ENCODE peak calls at places on chromosome 20, in seven cellular contexts. S is T-helper 2 cell treated with Interferon-gamma antibody and Interleukin-4, amounts not matched to agents 5 μg/mL and 100 μg/mL, for 36 hours; K is amniotic stem cell; D is activated CD4-positive, alpha-beta T cell treated with anti-CD3 and anti-CD28 coated beads, Interleukin-2, amount 50 U/mL, for 48 hours; W is RPMI8226; R is CD8-positive, alpha-beta T cell; V is activated T-cell treated with anti-CD3 and anti-CD28 coated beads, Interleukin-2, amount 50 U/mL, for 24 hours. I is an unnamed sample.

GRCh38 chr20:16569218-16570153 is 3.8 kb downstream of the KIF16B start:
- DNase-seq in S (no peak), K (no peak), D (no peak), W (peak), R (no peak), V (no peak), I (no peak)

GRCh38 chr20:23049201-23049932 is at the start of gene THBD:
- DNase-seq in S (no peak), K (peak), D (peak), W (peak), R (no peak), V (peak), I (no peak)

GRCh38 chr20:17499041-17499440 is 32.1 kb downstream of the BFSP1 start:
- DNase-seq in S (no peak), K (no peak), D (no peak), W (no peak), R (no peak), V (no peak), I (no peak)

GRCh38 chr20:37154684-37155298 is 24.3 kb upstream of the RPN2 start:
- DNase-seq in S (no peak), K (no peak), D (no peak), W (no peak), R (no peak), V (no peak), I (no peak)

GRCh38 chr20:60677819-60678218 is 574.2 kb upstream of the CDH4 start:
- DNase-seq in S (no peak), K (no peak), D (no peak), W (no peak), R (no peak), V (no peak), I (no peak)

GRCh38 chr20:63700199-63701050 is 4.0 kb downstream of the TNFRSF6B start:
- DNase-seq in S (no peak), K (no peak), D (no peak), W (no peak), R (no peak), V (no peak), I (no peak)

GRCh38 chr20:18436847-18437246 is 30.0 kb downstream of the DZANK1 start:
- DNase-seq in S (no peak), K (no peak), D (no peak), W (no peak), R (no peak), V (no peak), I (no peak)

GRCh38 chr20:835220-836045 is 1.9 kb downstream of the FAM110A start:
- DNase-seq in S (peak), K (no peak), D (no peak), W (peak), R (no peak), V (no peak), I (no peak)

GRCh38 chr20:44010162-44010704 is 95.6 kb downstream of the TOX2 start:
- DNase-seq in S (no peak), K (no peak), D (no peak), W (no peak), R (no peak), V (peak), I (no peak)

GRCh38 chr20:54920491-54920890 is 445.1 kb downstream of the DOK5 start:
- DNase-seq in S (no peak), K (no peak), D (no peak), W (no peak), R (no peak), V (no peak), I (no peak)

GRCh38 chr20:4193053-4193452 is 177.7 kb upstream of the RNF24 start:
- DNase-seq in S (no peak), K (no peak), D (no peak), W (no peak), R (no peak), V (no peak), I (no peak)

GRCh38 chr20:29301624-29302259 is 1955.7 kb upstream of the DEFB115 start:
- DNase-seq in S (no peak), K (no peak), D (no peak), W (no peak), R (no peak), V (no peak), I (no peak)

GRCh38 chr20:37758332-37758731 is 64.5 kb downstream of the CTNNBL1 start:
- DNase-seq in S (no peak), K (no peak), D (no peak), W (peak), R (no peak), V (no peak), I (no peak)

GRCh38 chr20:51596656-51597388 is 54.3 kb upstream of the NFATC2 start:
- DNase-seq in S (no peak), K (no peak), D (no peak), W (no peak), R (no peak), V (no peak), I (peak)

GRCh38 chr20:59412896-59413295 is 112.5 kb downstream of the EDN3 start:
- DNase-seq in S (no peak), K (no peak), D (no peak), W (peak), R (no peak), V (no peak), I (no peak)

GRCh38 chr20:33410081-33410742 is 8.9 kb upstream of the CDK5RAP1 start:
- DNase-seq in S (no peak), K (no peak), D (no peak), W (no peak), R (no peak), V (no peak), I (no peak)

GRCh38 chr20:50487397-50487796 is 22.8 kb upstream of the PTPN1 start:
- DNase-seq in S (peak), K (no peak), D (no peak), W (no peak), R (no peak), V (no peak), I (no peak)

GRCh38 chr20:58464838-58465237 is 50.4 kb downstream of the APCDD1L start:
- DNase-seq in S (no peak), K (no peak), D (no peak), W (no peak), R (no peak), V (no peak), I (no peak)

GRCh38 chr20:8121666-8122065 is 10.4 kb upstream of the PLCB1 start:
- DNase-seq in S (no peak), K (no peak), D (no peak), W (no peak), R (no peak), V (no peak), I (no peak)

GRCh38 chr20:24684421-24684871 is 215.0 kb downstream of the SYNDIG1 start:
- DNase-seq in S (no peak), K (no peak), D (no peak), W (peak), R (no peak), V (no peak), I (no peak)

GRCh38 chr20:37411408-37412306 is 65.7 kb downstream of the SRC start:
- DNase-seq in S (no peak), K (no peak), D (no peak), W (no peak), R (no peak), V (no peak), I (no peak)

GRCh38 chr20:2820896-2821869 is 5.0 kb downstream of the TMEM239 start:
- DNase-seq in S (no peak), K (no peak), D (no peak), W (no peak), R (no peak), V (no peak), I (no peak)

GRCh38 chr20:63172726-63173125 is 43.2 kb downstream of the YTHDF1 start:
- DNase-seq in S (no peak), K (no peak), D (no peak), W (peak), R (no peak), V (no peak), I (no peak)

GRCh38 chr20:14860410-14860814 is 523.0 kb upstream of the FLRT3 start:
- DNase-seq in S (no peak), K (no peak), D (no peak), W (peak), R (no peak), V (no peak), I (no peak)

GRCh38 chr20:47464380-47465101 is 37.1 kb upstream of the NCOA3 start:
- DNase-seq in S (no peak), K (peak), D (no peak), W (no peak), R (no peak), V (no peak), I (peak)

GRCh38 chr20:4059631-4060030 is 44.3 kb upstream of the RNF24 start:
- DNase-seq in S (no peak), K (no peak), D (no peak), W (no peak), R (no peak), V (no peak), I (no peak)

GRCh38 chr20:47358672-47359532 is 2.4 kb upstream of the ZMYND8 start:
- DNase-seq in S (no peak), K (peak), D (no peak), W (no peak), R (no peak), V (peak), I (no peak)

GRCh38 chr20:49724637-49725606 is 11.2 kb upstream of the B4GALT5 start:
- DNase-seq in S (no peak), K (no peak), D (no peak), W (peak), R (no peak), V (no peak), I (peak)

GRCh38 chr20:58330692-58331091 is 21.2 kb downstream of the RAB22A start:
- DNase-seq in S (no peak), K (no peak), D (no peak), W (no peak), R (no peak), V (no peak), I (no peak)

GRCh38 chr20:35200255-35200654 is 26.2 kb upstream of the MMP24 start:
- DNase-seq in S (no peak), K (no peak), D (no peak), W (no peak), R (no peak), V (no peak), I (no peak)

GRCh38 chr20:37243937-37244571 is 17.6 kb downstream of the GHRH start:
- DNase-seq in S (no peak), K (no peak), D (no peak), W (no peak), R (no peak), V (no peak), I (no peak)

GRCh38 chr20:17557675-17558006 is 12.2 kb upstream of the DSTN start:
- DNase-seq in S (no peak), K (peak), D (no peak), W (no peak), R (no peak), V (no peak), I (no peak)

GRCh38 chr20:4152696-4153235 is 137.4 kb upstream of the RNF24 start:
- DNase-seq in S (no peak), K (no peak), D (no peak), W (no peak), R (no peak), V (no peak), I (no peak)

GRCh38 chr20:36093804-36094145 is 60.8 kb upstream of the EPB41L1 start:
- DNase-seq in S (no peak), K (no peak), D (no peak), W (no peak), R (no peak), V (no peak), I (no peak)

GRCh38 chr20:62088258-62089127 is 22.8 kb upstream of the TAF4 start:
- DNase-seq in S (no peak), K (peak), D (no peak), W (no peak), R (no peak), V (no peak), I (no peak)